ENCODE peak calls at places on chromosomes 4 and X, in nine cellular contexts. One of them, this sample, is unnamed.
A peak's percentile ranks its signal among the peaks of the same experiment; 100 is the strongest.

GRCh38 chrX:75746891-75747639 is 38.0 kb downstream of the MAGEE2 start:
- DNase-seq in fibroblast of lung: peak; percentile 17
- DNase-seq in H7: peak; percentile 58
- DNase-seq in GM23248: peak; percentile 70
- DNase-seq in mammary epithelial cell: no peak
- DNase-seq in HCT116: no peak
- DNase-seq in lung: peak; percentile 32
- DNase-seq in WERI-Rb-1: no peak
- DNase-seq in BJ: no peak
- DNase-seq in this sample: peak; percentile 0

GRCh38 chrX:94204524-94204923 is 530.5 kb downstream of the FAM133A start:
- DNase-seq in HCT116: no peak
- DNase-seq in fibroblast of lung: no peak
- DNase-seq in H7: no peak
- DNase-seq in BJ: no peak
- DNase-seq in GM23248: no peak
- DNase-seq in WERI-Rb-1: no peak
- DNase-seq in mammary epithelial cell: peak; percentile 1
- DNase-seq in lung: no peak
- DNase-seq in this sample: no peak

GRCh38 chr4:106615407-106615945 is 246.9 kb upstream of the GIMD1 start:
- DNase-seq in mammary epithelial cell: no peak
- DNase-seq in lung: no peak
- DNase-seq in BJ: no peak
- DNase-seq in fibroblast of lung: peak; percentile 3
- DNase-seq in WERI-Rb-1: no peak
- DNase-seq in GM23248: no peak
- DNase-seq in HCT116: no peak
- DNase-seq in H7: no peak
- DNase-seq in this sample: no peak

GRCh38 chrX:1462596-1463251 is 10.0 kb upstream of the ASMTL start:
- DNase-seq in lung: peak; percentile 26
- DNase-seq in HCT116: no peak
- DNase-seq in mammary epithelial cell: no peak
- DNase-seq in fibroblast of lung: peak; percentile 92
- DNase-seq in WERI-Rb-1: peak; percentile 1
- DNase-seq in BJ: no peak
- DNase-seq in GM23248: peak; percentile 41
- DNase-seq in H7: no peak
- DNase-seq in this sample: peak; percentile 78

GRCh38 chr4:143693856-143694255 is 6.6 kb downstream of the FREM3 start:
- DNase-seq in HCT116: no peak
- DNase-seq in mammary epithelial cell: no peak
- DNase-seq in fibroblast of lung: no peak
- DNase-seq in WERI-Rb-1: no peak
- DNase-seq in GM23248: no peak
- DNase-seq in lung: no peak
- DNase-seq in BJ: no peak
- DNase-seq in H7: no peak
- DNase-seq in this sample: no peak

GRCh38 chr4:1081689-1082040 is 31.7 kb downstream of the RNF212 start:
- DNase-seq in lung: no peak
- DNase-seq in mammary epithelial cell: no peak
- DNase-seq in GM23248: peak; percentile 79
- DNase-seq in WERI-Rb-1: no peak
- DNase-seq in fibroblast of lung: peak; percentile 38
- DNase-seq in HCT116: no peak
- DNase-seq in BJ: no peak
- DNase-seq in H7: peak; percentile 28
- DNase-seq in this sample: peak; percentile 40

GRCh38 chr4:164725066-164725465 is 28.9 kb upstream of the SMIM31 start:
- DNase-seq in HCT116: no peak
- DNase-seq in fibroblast of lung: no peak
- DNase-seq in lung: no peak
- DNase-seq in GM23248: no peak
- DNase-seq in H7: no peak
- DNase-seq in WERI-Rb-1: no peak
- DNase-seq in BJ: no peak
- DNase-seq in mammary epithelial cell: no peak
- DNase-seq in this sample: no peak

GRCh38 chr4:4919926-4920325 is 60.5 kb downstream of the MSX1 start:
- DNase-seq in GM23248: peak; percentile 91
- DNase-seq in WERI-Rb-1: no peak
- DNase-seq in HCT116: no peak
- DNase-seq in lung: no peak
- DNase-seq in mammary epithelial cell: no peak
- DNase-seq in fibroblast of lung: no peak
- DNase-seq in BJ: peak; percentile 3
- DNase-seq in H7: no peak
- DNase-seq in this sample: no peak

GRCh38 chr4:26822546-26822945 is 38.1 kb upstream of the STIM2 start:
- DNase-seq in WERI-Rb-1: no peak
- DNase-seq in fibroblast of lung: no peak
- DNase-seq in BJ: no peak
- DNase-seq in H7: no peak
- DNase-seq in HCT116: no peak
- DNase-seq in GM23248: no peak
- DNase-seq in lung: no peak
- DNase-seq in mammary epithelial cell: no peak
- DNase-seq in this sample: no peak

GRCh38 chr4:56908206-56909082 is 744 bp downstream of the REST start:
- DNase-seq in fibroblast of lung: peak; percentile 74
- DNase-seq in mammary epithelial cell: peak; percentile 57
- DNase-seq in WERI-Rb-1: peak; percentile 44
- DNase-seq in H7: peak; percentile 97
- DNase-seq in lung: peak; percentile 57
- DNase-seq in BJ: no peak
- DNase-seq in HCT116: no peak
- DNase-seq in GM23248: peak; percentile 92
- DNase-seq in this sample: peak; percentile 74

GRCh38 chrX:8042304-8042703 is 115.1 kb upstream of the PNPLA4 start:
- DNase-seq in HCT116: no peak
- DNase-seq in GM23248: no peak
- DNase-seq in lung: no peak
- DNase-seq in H7: peak; percentile 7
- DNase-seq in WERI-Rb-1: peak; percentile 23
- DNase-seq in BJ: no peak
- DNase-seq in mammary epithelial cell: peak; percentile 26
- DNase-seq in fibroblast of lung: no peak
- DNase-seq in this sample: no peak

GRCh38 chrX:153564047-153564606 is 34.8 kb downstream of the CCNQ start:
- DNase-seq in GM23248: no peak
- DNase-seq in H7: no peak
- DNase-seq in fibroblast of lung: no peak
- DNase-seq in BJ: no peak
- DNase-seq in WERI-Rb-1: no peak
- DNase-seq in mammary epithelial cell: no peak
- DNase-seq in lung: no peak
- DNase-seq in HCT116: no peak
- DNase-seq in this sample: no peak

DNA sequence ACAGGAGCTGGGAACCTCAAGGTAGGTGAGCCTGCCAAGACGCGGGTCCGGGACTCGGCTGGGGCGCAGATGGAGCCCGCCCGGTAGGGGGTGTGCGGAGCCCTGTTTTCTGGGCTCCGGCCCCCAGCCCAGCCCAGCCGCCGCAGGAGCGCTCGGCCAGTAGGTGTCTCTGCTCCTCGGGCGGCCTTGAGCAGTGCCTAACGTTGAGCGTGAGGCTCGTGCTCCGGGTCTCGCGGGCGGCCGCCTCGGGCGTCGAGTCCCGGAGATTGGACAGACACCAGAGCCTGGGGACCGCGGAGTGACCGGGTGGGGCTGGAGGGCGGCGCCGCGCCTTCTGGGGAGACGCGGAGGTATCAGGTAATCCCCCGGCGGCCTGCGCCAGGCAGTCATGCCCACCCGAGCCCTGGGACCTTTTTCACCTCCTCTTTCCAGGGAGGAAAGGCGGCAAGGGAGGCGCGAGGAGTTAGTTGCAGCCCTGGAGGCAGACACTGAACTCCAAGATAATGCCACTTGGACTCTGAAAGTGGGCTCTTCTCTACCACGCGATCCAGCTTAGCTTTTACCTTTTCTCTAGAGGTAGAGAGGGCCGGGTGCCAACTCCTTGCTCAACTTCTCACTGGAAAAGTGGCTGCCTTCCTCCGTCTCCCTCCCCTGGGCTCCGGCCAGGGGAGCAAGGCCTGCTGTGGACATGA is 14.5 kb upstream of the FGG start:
- DNase-seq in H7: peak; percentile 86
- DNase-seq in lung: peak; percentile 64
- DNase-seq in WERI-Rb-1: peak; percentile 89
- DNase-seq in BJ: no peak
- DNase-seq in GM23248: peak; percentile 54
- DNase-seq in fibroblast of lung: peak; percentile 61
- DNase-seq in HCT116: peak; percentile 63
- DNase-seq in mammary epithelial cell: peak; percentile 65
- DNase-seq in this sample: peak; percentile 48
- H3K4me3 ChIP-seq in H7: peak overlapping the region; percentile 55
- H3K4me3 ChIP-seq in lung: no peak overlapping the region
- H3K4me3 ChIP-seq in WERI-Rb-1: peak overlapping the region; percentile 26
- H3K4me3 ChIP-seq in BJ: no peak overlapping the region
- H3K4me3 ChIP-seq in GM23248: peak overlapping the region; percentile 42
- H3K4me3 ChIP-seq in fibroblast of lung: no peak overlapping the region
- H3K4me3 ChIP-seq in HCT116: peak overlapping the region; percentile 52
- H3K4me3 ChIP-seq in mammary epithelial cell: peak overlapping the region; percentile 48
- H3K4me3 ChIP-seq in this sample: peak overlapping the region; percentile 28

DNA sequence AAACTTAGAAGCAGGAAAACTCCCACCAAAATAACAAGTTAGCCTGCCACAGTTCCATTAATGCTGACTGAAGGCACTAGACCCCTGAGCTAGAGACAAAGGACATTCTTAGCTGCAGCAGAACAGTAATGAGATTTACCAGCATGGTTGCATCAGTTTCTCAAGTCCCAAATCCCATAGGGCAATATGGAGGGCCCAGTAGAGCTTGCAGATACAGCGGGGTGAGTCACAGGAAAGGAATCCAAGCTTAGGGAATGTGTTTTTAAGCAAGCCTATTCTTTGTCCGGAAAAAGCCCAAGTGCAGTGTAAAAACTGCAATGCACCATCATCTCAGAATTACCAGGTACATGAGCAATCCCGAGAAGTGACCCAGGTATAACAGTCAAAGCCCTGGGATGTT is 51.3 kb upstream of the EXOC1L start:
- DNase-seq in mammary epithelial cell: peak; percentile 35
- DNase-seq in GM23248: peak; percentile 48
- DNase-seq in fibroblast of lung: peak; percentile 77
- DNase-seq in HCT116: no peak
- DNase-seq in H7: peak; percentile 11
- DNase-seq in BJ: no peak
- DNase-seq in WERI-Rb-1: no peak
- DNase-seq in lung: no peak
- DNase-seq in this sample: peak; percentile 83
- H3K4me3 ChIP-seq in mammary epithelial cell: no peak overlapping the region
- H3K4me3 ChIP-seq in GM23248: no peak overlapping the region
- H3K4me3 ChIP-seq in fibroblast of lung: no peak overlapping the region
- H3K4me3 ChIP-seq in HCT116: no peak overlapping the region
- H3K4me3 ChIP-seq in H7: no peak overlapping the region
- H3K4me3 ChIP-seq in BJ: no peak overlapping the region
- H3K4me3 ChIP-seq in WERI-Rb-1: no peak overlapping the region
- H3K4me3 ChIP-seq in lung: no peak overlapping the region
- H3K4me3 ChIP-seq in this sample: no peak overlapping the region

GRCh38 chr4:16893141-16893571 is 5.3 kb downstream of the LDB2 start:
- DNase-seq in lung: no peak
- DNase-seq in mammary epithelial cell: no peak
- DNase-seq in WERI-Rb-1: no peak
- DNase-seq in BJ: no peak
- DNase-seq in GM23248: peak; percentile 42
- DNase-seq in H7: no peak
- DNase-seq in fibroblast of lung: peak; percentile 80
- DNase-seq in HCT116: no peak
- DNase-seq in this sample: peak; percentile 40

GRCh38 chr4:16890651-16891050 is 7.8 kb downstream of the LDB2 start:
- DNase-seq in GM23248: no peak
- DNase-seq in lung: no peak
- DNase-seq in H7: no peak
- DNase-seq in WERI-Rb-1: no peak
- DNase-seq in mammary epithelial cell: no peak
- DNase-seq in BJ: no peak
- DNase-seq in HCT116: no peak
- DNase-seq in fibroblast of lung: no peak
- DNase-seq in this sample: no peak

GRCh38 chr4:16897351-16897750 is 1.1 kb downstream of the LDB2 start:
- DNase-seq in GM23248: peak; percentile 60
- DNase-seq in HCT116: no peak
- DNase-seq in WERI-Rb-1: no peak
- DNase-seq in mammary epithelial cell: no peak
- DNase-seq in H7: no peak
- DNase-seq in lung: no peak
- DNase-seq in fibroblast of lung: peak; percentile 32
- DNase-seq in BJ: no peak
- DNase-seq in this sample: peak; percentile 36

GRCh38 chr4:16896871-16897270 is 1.6 kb downstream of the LDB2 start:
- DNase-seq in WERI-Rb-1: no peak
- DNase-seq in mammary epithelial cell: no peak
- DNase-seq in BJ: no peak
- DNase-seq in GM23248: peak; percentile 84
- DNase-seq in lung: no peak
- DNase-seq in H7: no peak
- DNase-seq in fibroblast of lung: peak; percentile 79
- DNase-seq in HCT116: no peak
- DNase-seq in this sample: peak; percentile 54

DNA sequence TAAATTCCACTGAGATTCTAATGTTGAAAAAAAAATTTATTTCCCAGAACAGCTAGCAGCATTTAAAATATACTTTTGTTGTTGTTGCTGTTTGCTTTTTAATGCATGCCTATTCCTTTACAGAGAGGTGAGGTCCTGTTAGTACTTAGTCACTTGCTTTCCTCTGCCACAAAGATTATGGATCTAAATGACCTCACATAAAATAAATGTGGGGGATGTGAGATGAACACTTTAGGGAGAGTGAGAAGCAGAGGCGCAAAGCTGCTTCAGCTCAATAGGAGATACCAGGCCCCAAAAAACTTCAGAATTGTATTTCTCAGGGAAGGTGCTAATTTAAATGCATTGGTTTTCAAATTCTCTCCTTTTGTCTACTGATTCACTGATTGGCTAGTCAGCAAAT is 4.0 kb downstream of the LDB2 start:
- DNase-seq in H7: no peak
- DNase-seq in lung: no peak
- DNase-seq in GM23248: peak; percentile 74
- DNase-seq in fibroblast of lung: peak; percentile 76
- DNase-seq in HCT116: no peak
- DNase-seq in WERI-Rb-1: no peak
- DNase-seq in mammary epithelial cell: no peak
- DNase-seq in BJ: no peak
- DNase-seq in this sample: no peak
- H3K4me3 ChIP-seq in H7: no peak overlapping the region
- H3K4me3 ChIP-seq in lung: no peak overlapping the region
- H3K4me3 ChIP-seq in GM23248: peak overlapping the region; percentile 88
- H3K4me3 ChIP-seq in fibroblast of lung: no peak overlapping the region
- H3K4me3 ChIP-seq in HCT116: no peak overlapping the region
- H3K4me3 ChIP-seq in WERI-Rb-1: no peak overlapping the region
- H3K4me3 ChIP-seq in mammary epithelial cell: no peak overlapping the region
- H3K4me3 ChIP-seq in BJ: no peak overlapping the region
- H3K4me3 ChIP-seq in this sample: no peak overlapping the region

DNA sequence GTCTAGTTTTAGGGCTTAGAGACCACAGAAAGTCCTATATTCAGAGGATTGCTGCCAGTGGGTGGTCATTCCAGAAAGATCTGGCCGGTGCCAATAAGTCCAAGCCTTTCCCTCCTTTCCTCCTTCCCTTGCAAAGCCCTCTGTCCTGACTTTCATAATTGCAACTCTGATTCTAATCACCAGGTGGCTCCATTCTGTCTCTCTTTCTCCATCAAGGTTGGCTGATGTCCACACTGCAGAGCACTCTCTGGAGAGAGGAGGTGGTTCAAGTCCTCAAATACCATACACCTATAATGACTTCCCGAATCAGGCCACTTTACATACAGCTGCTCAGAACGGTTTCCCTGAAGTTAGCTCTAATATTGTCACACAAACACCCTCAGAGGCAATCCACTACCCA is 22.4 kb upstream of the ARMCX4 start:
- DNase-seq in H7: peak; percentile 34
- DNase-seq in GM23248: peak; percentile 52
- DNase-seq in WERI-Rb-1: no peak
- DNase-seq in HCT116: peak; percentile 15
- DNase-seq in lung: peak; percentile 35
- DNase-seq in mammary epithelial cell: peak; percentile 16
- DNase-seq in fibroblast of lung: peak; percentile 12
- DNase-seq in BJ: no peak
- DNase-seq in this sample: peak; percentile 22
- H3K4me3 ChIP-seq in H7: no peak overlapping the region
- H3K4me3 ChIP-seq in GM23248: no peak overlapping the region
- H3K4me3 ChIP-seq in WERI-Rb-1: no peak overlapping the region
- H3K4me3 ChIP-seq in HCT116: no peak overlapping the region
- H3K4me3 ChIP-seq in lung: no peak overlapping the region
- H3K4me3 ChIP-seq in mammary epithelial cell: no peak overlapping the region
- H3K4me3 ChIP-seq in fibroblast of lung: no peak overlapping the region
- H3K4me3 ChIP-seq in BJ: no peak overlapping the region
- H3K4me3 ChIP-seq in this sample: no peak overlapping the region